ENCODE peak calls at places on chromosomes 5 and 9, in four cellular contexts. One of them, this sample, is unnamed.

GRCh38 chr5:136192015-136192525 is 892 bp downstream of the SMIM32 start:
- DNase-seq in A549: no peak
- DNase-seq in K562: no peak
- DNase-seq in IMR-90: no peak
- DNase-seq in this sample: no peak

GRCh38 chr5:160470437-160471341 is 49.0 kb downstream of the PTTG1 start:
- DNase-seq in IMR-90: peak
- DNase-seq in A549: no peak
- DNase-seq in K562: no peak
- DNase-seq in this sample: no peak

GRCh38 chr5:150622157-150622556 is 18.3 kb upstream of the SYNPO start:
- DNase-seq in IMR-90: peak
- DNase-seq in K562: no peak
- DNase-seq in A549: no peak
- DNase-seq in this sample: no peak

GRCh38 chr5:41154491-41154890 is 58.8 kb downstream of the C6 start:
- DNase-seq in A549: no peak
- DNase-seq in K562: no peak
- DNase-seq in IMR-90: no peak
- DNase-seq in this sample: no peak

GRCh38 chr9:132201139-132201538 is 39.3 kb downstream of the NTNG2 start:
- DNase-seq in A549: no peak
- DNase-seq in K562: no peak
- DNase-seq in IMR-90: no peak
- DNase-seq in this sample: no peak

GRCh38 chr9:106535439-106535838 is 327.5 kb upstream of the ZNF462 start:
- DNase-seq in A549: no peak
- DNase-seq in K562: no peak
- DNase-seq in IMR-90: no peak
- DNase-seq in this sample: no peak

GRCh38 chr5:61322738-61323429 is 9.2 kb upstream of the ZSWIM6 start:
- DNase-seq in K562: no peak
- DNase-seq in A549: no peak
- DNase-seq in IMR-90: peak
- DNase-seq in this sample: no peak

GRCh38 chr9:115328677-115329076 is 210.7 kb upstream of the TNC start:
- DNase-seq in K562: no peak
- DNase-seq in IMR-90: no peak
- DNase-seq in A549: no peak
- DNase-seq in this sample: no peak

GRCh38 chr5:150461231-150461630 is 11.7 kb upstream of the RPS14 start:
- DNase-seq in A549: no peak
- DNase-seq in IMR-90: no peak
- DNase-seq in K562: peak
- DNase-seq in this sample: no peak

GRCh38 chr5:41510176-41510831 is at the start of gene PLCXD3:
- DNase-seq in IMR-90: no peak
- DNase-seq in K562: no peak
- DNase-seq in A549: peak
- DNase-seq in this sample: no peak

GRCh38 chr9:113654605-113655193 is 191.2 kb downstream of the RGS3 start:
- DNase-seq in IMR-90: no peak
- DNase-seq in K562: no peak
- DNase-seq in A549: no peak
- DNase-seq in this sample: no peak

GRCh38 chr5:98425626-98426025 is 347.8 kb upstream of the RGMB start:
- DNase-seq in K562: no peak
- DNase-seq in A549: no peak
- DNase-seq in IMR-90: no peak
- DNase-seq in this sample: no peak

GRCh38 chr9:108478431-108478837 is 377.4 kb downstream of the ACTL7B start:
- DNase-seq in K562: no peak
- DNase-seq in IMR-90: peak
- DNase-seq in A549: peak
- DNase-seq in this sample: no peak

GRCh38 chr9:69073103-69073502 is 37.6 kb downstream of the FXN start:
- DNase-seq in K562: no peak
- DNase-seq in A549: no peak
- DNase-seq in IMR-90: no peak
- DNase-seq in this sample: no peak

GRCh38 chr5:161155451-161155850 is 303.4 kb upstream of the ATP10B start:
- DNase-seq in IMR-90: no peak
- DNase-seq in A549: no peak
- DNase-seq in K562: no peak
- DNase-seq in this sample: no peak

GRCh38 chr5:43039468-43040286 is 442 bp downstream of the ANXA2R start:
- DNase-seq in K562: peak
- DNase-seq in A549: peak
- DNase-seq in IMR-90: peak
- DNase-seq in this sample: peak

GRCh38 chr5:172051643-172052362 is 45.4 kb upstream of the FBXW11 start:
- DNase-seq in K562: peak
- DNase-seq in A549: no peak
- DNase-seq in IMR-90: no peak
- DNase-seq in this sample: no peak

GRCh38 chr5:145510769-145511168 is 324.4 kb downstream of the PRELID2 start:
- DNase-seq in A549: no peak
- DNase-seq in IMR-90: no peak
- DNase-seq in K562: no peak
- DNase-seq in this sample: no peak

GRCh38 chr5:153831976-153832375 is 206.7 kb downstream of the FAM114A2 start:
- DNase-seq in IMR-90: peak
- DNase-seq in K562: peak
- DNase-seq in A549: peak
- DNase-seq in this sample: peak

DNA sequence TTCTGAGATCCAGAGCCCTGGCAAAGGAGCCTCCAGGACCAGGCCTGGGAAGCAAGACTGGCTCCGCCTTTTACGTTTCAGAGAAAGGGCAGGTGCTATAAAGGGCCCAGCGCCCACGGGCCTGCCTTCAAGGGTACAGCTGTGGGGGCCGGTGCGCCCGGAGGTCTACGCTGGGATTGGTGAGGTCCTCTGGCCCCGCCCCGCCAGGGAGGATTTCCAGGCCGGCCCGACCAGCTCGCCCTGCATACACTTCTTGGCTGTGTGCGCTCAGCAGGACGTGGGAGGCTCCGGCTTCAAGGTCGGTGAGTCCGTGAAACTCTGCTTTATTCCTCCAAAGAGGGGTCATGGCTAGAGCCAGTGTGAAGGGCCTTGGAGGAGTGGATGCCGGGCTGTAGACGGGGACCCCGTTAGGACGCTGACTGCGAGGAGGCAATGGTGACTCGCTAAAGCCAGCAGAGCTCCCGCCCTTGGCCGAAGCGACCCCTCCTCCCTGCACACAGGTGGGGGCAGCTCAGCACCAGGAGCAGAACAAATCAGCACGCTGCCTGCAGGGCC is at the start of gene CKMT2:
- DNase-seq in A549: no peak
- DNase-seq in IMR-90: no peak
- DNase-seq in K562: no peak
- DNase-seq in this sample: peak
- TF ChIP-seq MAZ in A549: no peak
- TF ChIP-seq MAZ in IMR-90: no peak
- TF ChIP-seq MAZ in K562: no peak
- TF ChIP-seq MAZ in this sample: no peak

GRCh38 chr9:98971915-98972223 is 28.2 kb downstream of the COL15A1 start:
- DNase-seq in A549: no peak
- DNase-seq in IMR-90: no peak
- DNase-seq in K562: peak
- DNase-seq in this sample: no peak

GRCh38 chr9:98970532-98971041 is 26.9 kb downstream of the COL15A1 start:
- DNase-seq in A549: no peak
- DNase-seq in IMR-90: peak
- DNase-seq in K562: no peak
- DNase-seq in this sample: no peak

GRCh38 chr9:98972641-98973545 is 29.2 kb downstream of the COL15A1 start:
- DNase-seq in IMR-90: no peak
- DNase-seq in K562: no peak
- DNase-seq in A549: no peak
- DNase-seq in this sample: no peak

GRCh38 chr9:98973546-98973921 is 29.8 kb downstream of the COL15A1 start:
- DNase-seq in IMR-90: no peak
- DNase-seq in A549: no peak
- DNase-seq in K562: no peak
- DNase-seq in this sample: no peak

GRCh38 chr9:98971168-98971914 is 27.6 kb downstream of the COL15A1 start:
- DNase-seq in K562: peak
- DNase-seq in IMR-90: peak
- DNase-seq in A549: no peak
- DNase-seq in this sample: peak
- TF ChIP-seq MAZ in K562: no peak
- TF ChIP-seq MAZ in IMR-90: peak
- TF ChIP-seq MAZ in A549: no peak
- TF ChIP-seq MAZ in this sample: no peak

DNA sequence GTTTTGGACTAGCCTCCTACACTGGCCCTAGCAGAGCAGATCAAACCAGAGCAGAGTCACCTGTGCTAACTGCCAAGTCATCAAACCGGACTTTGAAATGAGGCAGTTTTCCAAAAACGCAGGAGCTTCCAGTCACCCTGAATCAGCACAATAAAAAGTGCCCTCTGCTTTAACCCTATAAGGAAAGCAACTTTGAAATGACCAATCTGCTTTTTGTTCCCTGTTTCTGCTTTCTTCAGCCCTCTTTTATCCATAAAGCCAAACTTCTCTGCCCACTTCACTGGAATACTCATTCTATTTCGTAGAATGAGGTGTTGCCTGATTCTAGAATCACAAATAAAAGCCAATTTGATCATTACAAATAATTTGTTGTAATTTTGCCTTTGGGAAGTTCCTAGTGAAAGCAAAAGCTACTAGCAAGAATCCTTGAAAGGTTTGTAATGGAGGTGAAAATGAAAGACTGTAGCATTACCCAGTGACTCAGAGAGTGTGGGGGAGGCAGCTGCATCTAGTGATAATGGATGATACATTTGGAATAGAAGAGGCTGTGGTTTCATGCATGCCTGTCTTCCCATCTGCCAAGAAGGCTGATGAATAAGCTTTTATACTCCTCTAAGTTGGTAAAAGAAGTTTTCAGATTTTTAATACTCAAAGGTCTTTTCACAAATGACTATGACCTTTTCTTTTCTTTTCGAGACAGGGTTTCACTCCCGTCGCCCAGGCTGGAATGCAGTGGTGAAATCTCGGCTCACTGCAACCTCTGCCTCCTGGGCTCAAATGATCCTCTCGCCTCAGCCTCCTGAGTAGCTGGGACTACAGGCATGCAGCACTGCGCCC is 14.9 kb downstream of the SPAAR start:
- DNase-seq in IMR-90: peak
- DNase-seq in A549: peak
- DNase-seq in K562: peak
- DNase-seq in this sample: no peak
- TF ChIP-seq MAZ in IMR-90: no peak
- TF ChIP-seq MAZ in A549: no peak
- TF ChIP-seq MAZ in K562: no peak
- TF ChIP-seq MAZ in this sample: no peak

GRCh38 chr5:207599-207998 is 10.4 kb downstream of the CCDC127 start:
- DNase-seq in A549: no peak
- DNase-seq in IMR-90: peak
- DNase-seq in K562: peak
- DNase-seq in this sample: no peak
- TF ChIP-seq MAZ in A549: no peak
- TF ChIP-seq MAZ in IMR-90: no peak
- TF ChIP-seq MAZ in K562: no peak
- TF ChIP-seq MAZ in this sample: no peak

GRCh38 chr9:129646654-129647053 is 4.7 kb upstream of the ASB6 start:
- DNase-seq in A549: no peak
- DNase-seq in K562: no peak
- DNase-seq in IMR-90: no peak
- DNase-seq in this sample: no peak
- TF ChIP-seq MAZ in A549: no peak
- TF ChIP-seq MAZ in K562: no peak
- TF ChIP-seq MAZ in IMR-90: no peak
- TF ChIP-seq MAZ in this sample: no peak